ENCODE peak calls at places on chromosomes 2 and 18, in eight cellular contexts. P, S, D, X, Y, I, J and A are unnamed samples.

GRCh38 chr2:10255189-10256030 is 47.3 kb upstream of the HPCAL1 start:
- DNase-seq in J (no peak), P (no peak), S (no peak), D (no peak), I (no peak), Y (no peak), X (no peak), A (no peak)

GRCh38 chr2:179336782-179337534 is 72.3 kb upstream of the SESTD1 start:
- DNase-seq in J (no peak), S (no peak), X (no peak), Y (no peak), P (no peak), D (no peak), I (peak), A (no peak)

GRCh38 chr2:238857929-238858328 is 10.0 kb downstream of the TWIST2 start:
- DNase-seq in Y (no peak), J (no peak), D (no peak), X (no peak), P (no peak), S (no peak), I (no peak), A (no peak)

GRCh38 chr2:99821572-99822369 is 320.6 kb downstream of the AFF3 start:
- DNase-seq in I (peak), P (no peak), S (no peak), J (no peak), D (no peak), Y (no peak), X (no peak), A (no peak)

GRCh38 chr18:67463829-67464228 is 52.7 kb downstream of the DSEL start:
- DNase-seq in D (no peak), X (no peak), J (no peak), I (peak), S (no peak), P (no peak), Y (no peak), A (no peak)

GRCh38 chr2:39503277-39503676 is 66.2 kb upstream of the MAP4K3 start:
- DNase-seq in D (no peak), S (no peak), I (no peak), Y (no peak), X (no peak), P (no peak), J (no peak), A (no peak)

GRCh38 chr2:10521891-10522448 is 73.8 kb upstream of the ODC1 start:
- DNase-seq in S (no peak), I (no peak), Y (no peak), D (no peak), X (no peak), P (no peak), J (no peak), A (no peak)

GRCh38 chr2:50607746-50608145 is 424.2 kb downstream of the NRXN1 start:
- DNase-seq in D (no peak), P (no peak), J (no peak), X (no peak), Y (no peak), S (no peak), I (no peak), A (no peak)

GRCh38 chr18:7236899-7237298 is 6.0 kb downstream of the LRRC30 start:
- DNase-seq in D (no peak), J (no peak), I (no peak), S (no peak), X (no peak), P (no peak), Y (no peak), A (no peak)

GRCh38 chr18:62881509-62882016 is 166.2 kb downstream of the PHLPP1 start:
- DNase-seq in X (peak), S (no peak), P (no peak), D (no peak), J (no peak), Y (no peak), I (peak), A (peak)

GRCh38 chr2:240514631-240515030 is 43.2 kb downstream of the ANKMY1 start:
- DNase-seq in I (no peak), J (no peak), X (no peak), Y (no peak), D (no peak), S (no peak), P (no peak), A (no peak)